ENCODE peak calls at places on chromosome 7, in four cellular contexts. L is Peyer's patch, B is heart left ventricle, U is suprapubic skin. E is an unnamed sample.
A peak's percentile ranks its signal among the peaks of the same experiment; 100 is the strongest.

GRCh38 chr7:2195403-2196246 is 37.1 kb downstream of the MAD1L1 start:
- DNase-seq in L (no peak), B (peak; percentile 48), U (no peak), E (no peak)

GRCh38 chr7:125567686-125568085 is 638.1 kb upstream of the POT1 start:
- DNase-seq in L (no peak), B (no peak), U (no peak), E (no peak)

GRCh38 chr7:122750389-122750788 is 47.7 kb upstream of the RNF148 start:
- DNase-seq in L (no peak), B (no peak), U (no peak), E (no peak)

GRCh38 chr7:66927348-66927948 is 6.4 kb downstream of the TMEM248 start:
- DNase-seq in L (no peak), B (no peak), U (no peak), E (no peak)

GRCh38 chr7:5692845-5693278 is 88.6 kb downstream of the RNF216 start:
- DNase-seq in L (no peak), B (no peak), U (no peak), E (no peak)

GRCh38 chr7:76338298-76339084 is 20.3 kb downstream of the YWHAG start:
- DNase-seq in L (no peak), B (no peak), U (no peak), E (no peak)

GRCh38 chr7:19117081-19117869 is at the start of gene TWIST1:
- DNase-seq in L (no peak), B (peak; percentile 57), U (peak; percentile 91), E (peak; percentile 53)

GRCh38 chr7:234712-235553 is 42.6 kb downstream of the FAM20C start:
- DNase-seq in L (no peak), B (peak; percentile 55), U (no peak), E (peak; percentile 67)

GRCh38 chr7:16646427-16647081 is 573 bp downstream of the BZW2 start:
- DNase-seq in L (no peak), B (no peak), U (no peak), E (no peak)

GRCh38 chr7:96198047-96198636 is 123.8 kb downstream of the SLC25A13 start:
- DNase-seq in L (no peak), B (no peak), U (no peak), E (no peak)

GRCh38 chr7:21023841-21024502 is 237.3 kb upstream of the SP8 start:
- DNase-seq in L (no peak), B (no peak), U (no peak), E (no peak)

GRCh38 chr7:40761757-40762342 is 627.0 kb downstream of the SUGCT start:
- DNase-seq in L (no peak), B (no peak), U (no peak), E (no peak)

GRCh38 chr7:153381275-153382119 is 621.9 kb downstream of the ACTR3B start:
- DNase-seq in L (no peak), B (no peak), U (no peak), E (no peak)

GRCh38 chr7:122970740-122971725 is 24.5 kb downstream of the TAS2R16 start:
- DNase-seq in L (no peak), B (no peak), U (no peak), E (no peak)

GRCh38 chr7:22572937-22573336 is 72.9 kb upstream of the STEAP1B start:
- DNase-seq in L (no peak), B (no peak), U (no peak), E (no peak)

GRCh38 chr7:95608344-95609173 is 12.2 kb upstream of the PDK4 start:
- DNase-seq in L (peak; percentile 81), B (peak; percentile 93), U (peak; percentile 95), E (peak; percentile 87)

GRCh38 chr7:2037301-2037804 is 195.4 kb downstream of the MAD1L1 start:
- DNase-seq in L (no peak), B (no peak), U (peak; percentile 60), E (peak; percentile 24)

GRCh38 chr7:142716596-142716995 is 32.7 kb upstream of the PRSS1 start:
- DNase-seq in L (no peak), B (no peak), U (no peak), E (no peak)

GRCh38 chr7:44290250-44290616 is 35.2 kb downstream of the CAMK2B start:
- DNase-seq in L (no peak), B (peak; percentile 4), U (peak; percentile 63), E (peak; percentile 51)

GRCh38 chr7:20021834-20022233 is 195.3 kb downstream of the MACC1 start:
- DNase-seq in L (no peak), B (no peak), U (no peak), E (no peak)

GRCh38 chr7:42993038-42993437 is 60.9 kb downstream of the MRPL32 start:
- DNase-seq in L (no peak), B (no peak), U (no peak), E (no peak)

DNA sequence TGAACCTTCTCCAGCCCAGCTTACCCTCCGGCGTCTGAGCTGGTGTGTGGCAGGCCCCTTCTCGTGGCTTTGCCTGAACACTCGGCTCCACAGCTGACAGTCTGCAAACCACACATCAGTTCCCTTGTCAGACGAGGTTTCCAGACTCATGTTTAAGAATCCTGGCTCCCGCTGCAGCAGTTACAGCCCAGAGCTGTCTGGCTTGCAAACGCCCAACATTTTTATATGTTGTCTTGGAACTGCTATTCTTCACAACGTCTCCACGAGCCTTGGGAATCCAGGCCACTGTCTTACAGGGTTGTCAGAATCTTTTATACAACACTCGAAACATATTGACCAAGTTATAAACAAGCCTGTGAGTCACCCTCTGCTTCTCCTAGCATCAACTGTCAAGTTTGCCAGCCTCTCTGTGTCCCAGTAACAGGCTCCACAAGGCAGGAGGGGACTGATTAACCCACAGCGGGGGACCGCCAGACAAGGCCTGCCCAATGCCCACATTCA is 68.1 kb downstream of the TNS3 start:
- DNase-seq in L (no peak), B (no peak), U (no peak), E (no peak)
- TF ChIP-seq POLR2A in L (no peak), B (no peak), U (no peak), E (no peak)

GRCh38 chr7:126755381-126755780 is 497.4 kb downstream of the GRM8 start:
- DNase-seq in L (no peak), B (no peak), U (no peak), E (no peak)

GRCh38 chr7:126760914-126761577 is 491.7 kb downstream of the GRM8 start:
- DNase-seq in L (no peak), B (no peak), U (no peak), E (no peak)
- TF ChIP-seq CTCF in L (no peak), B (no peak), U (no peak), E (no peak)

GRCh38 chr7:27066148-27066547 is 29.7 kb downstream of the HOXA1 start:
- DNase-seq in L (no peak), B (no peak), U (no peak), E (no peak)
- H3K27ac ChIP-seq in L (no peak overlapping the region), B (no peak overlapping the region), U (no peak overlapping the region), E (no peak overlapping the region)

GRCh38 chr7:148883233-148884048 is 650 bp downstream of the EZH2 start:
- DNase-seq in L (peak; percentile 50), B (peak; percentile 34), U (peak; percentile 83), E (peak; percentile 32)

GRCh38 chr7:148882192-148882591 is 1.9 kb downstream of the EZH2 start:
- DNase-seq in L (no peak), B (no peak), U (no peak), E (no peak)

GRCh38 chr7:148884299-148885022 is 370 bp upstream of the EZH2 start:
- DNase-seq in L (peak; percentile 90), B (peak; percentile 93), U (peak; percentile 94), E (peak; percentile 94)

GRCh38 chr7:148882668-148883232 is 1.3 kb downstream of the EZH2 start:
- DNase-seq in L (no peak), B (no peak), U (no peak), E (no peak)

GRCh38 chr7:148884049-148884298 is at the start of gene EZH2:
- DNase-seq in L (no peak), B (no peak), U (no peak), E (no peak)
- TF ChIP-seq POLR2A in L (no peak), B (no peak), U (no peak), E (no peak)

E was measured in ovary.